ENCODE peak calls at places on chromosome 1, in five cellular contexts. P is CD4-positive, CD25-positive, alpha-beta regulatory T cell; L is fibroblast of mammary gland; F is T-helper 1 cell; S is activated CD4-positive, alpha-beta T cell treated with anti-CD3 and anti-CD28 coated beads, Interleukin-2, amount 10 ng/mL, durations not matched to agents 7 days and 5 days. J is an unnamed sample.
A peak's percentile ranks its signal among the peaks of the same experiment; 100 is the strongest.

GRCh38 chr1:213244664-213245091 is 193.6 kb downstream of the RPS6KC1 start:
- DNase-seq in P (peak; percentile 35), L (peak; percentile 68), F (no peak), S (peak; percentile 55), J (peak; percentile 57)

GRCh38 chr1:7549277-7549676 is 221.8 kb upstream of the VAMP3 start:
- DNase-seq in P (no peak), L (peak; percentile 73), F (no peak), S (peak; percentile 34), J (peak; percentile 87)

GRCh38 chr1:10903826-10904225 is 107.4 kb upstream of the CASZ1 start:
- DNase-seq in P (peak; percentile 18), L (no peak), F (no peak), S (no peak), J (no peak)

GRCh38 chr1:33152685-33153432 is 29.0 kb downstream of the TRIM62 start:
- DNase-seq in P (no peak), L (peak; percentile 78), F (no peak), S (no peak), J (peak; percentile 27)

GRCh38 chr1:110645962-110646735 is 28.6 kb downstream of the KCNA3 start:
- DNase-seq in P (no peak), L (peak; percentile 78), F (no peak), S (no peak), J (no peak)

GRCh38 chr1:228837817-228838716 is 102.8 kb downstream of the RHOU start:
- DNase-seq in P (no peak), L (peak; percentile 91), F (no peak), S (no peak), J (peak; percentile 95)

GRCh38 chr1:99173900-99174299 is 90.4 kb upstream of the PLPPR4 start:
- DNase-seq in P (no peak), L (no peak), F (no peak), S (no peak), J (no peak)

GRCh38 chr1:237671262-237671661 is 219.5 kb downstream of the ZP4 start:
- DNase-seq in P (no peak), L (no peak), F (no peak), S (no peak), J (no peak)

GRCh38 chr1:13675222-13675621 is 24.8 kb upstream of the PRDM2 start:
- DNase-seq in P (no peak), L (peak; percentile 46), F (no peak), S (no peak), J (no peak)

GRCh38 chr1:23101891-23102688 is 66.6 kb downstream of the LUZP1 start:
- DNase-seq in P (no peak), L (peak; percentile 59), F (no peak), S (no peak), J (peak; percentile 80)

GRCh38 chr1:157691285-157691920 is 9.2 kb downstream of the FCRL3 start:
- DNase-seq in P (no peak), L (peak; percentile 18), F (no peak), S (no peak), J (peak; percentile 6)

GRCh38 chr1:31101147-31101502 is 35.6 kb upstream of the PUM1 start:
- DNase-seq in P (no peak), L (peak; percentile 49), F (no peak), S (no peak), J (peak; percentile 86)

GRCh38 chr1:221230605-221231004 is 351.4 kb downstream of the HLX start:
- DNase-seq in P (no peak), L (no peak), F (no peak), S (no peak), J (peak; percentile 76)

GRCh38 chr1:162854245-162854860 is 6.6 kb downstream of the CCDC190 start:
- DNase-seq in P (peak; percentile 36), L (peak; percentile 87), F (no peak), S (peak; percentile 65), J (peak; percentile 74)

GRCh38 chr1:152906023-152906565 is 2.3 kb upstream of the IVL start:
- DNase-seq in P (no peak), L (peak; percentile 78), F (no peak), S (no peak), J (no peak)

GRCh38 chr1:53681647-53682368 is 57.2 kb downstream of the GLIS1 start:
- DNase-seq in P (peak; percentile 13), L (no peak), F (no peak), S (peak; percentile 54), J (peak; percentile 30)

GRCh38 chr1:183804916-183805734 is at the start of gene RGL1:
- DNase-seq in P (peak; percentile 2), L (peak; percentile 81), F (no peak), S (peak; percentile 36), J (peak; percentile 92)

GRCh38 chr1:222010306-222010705 is 268.4 kb upstream of the DUSP10 start:
- DNase-seq in P (no peak), L (no peak), F (no peak), S (no peak), J (no peak)

GRCh38 chr1:30513396-30514136 is 209.8 kb downstream of the MATN1 start:
- DNase-seq in P (no peak), L (no peak), F (no peak), S (no peak), J (no peak)

GRCh38 chr1:94081566-94082344 is 39.2 kb downstream of the ABCA4 start:
- DNase-seq in P (no peak), L (peak; percentile 94), F (no peak), S (no peak), J (peak; percentile 67)

GRCh38 chr1:204730826-204731459 is 45.4 kb upstream of the LRRN2 start:
- DNase-seq in P (no peak), L (no peak), F (no peak), S (no peak), J (no peak)